ENCODE peak calls at places on chromosomes 4 and X, in four cellular contexts. A is K562, U is GM12878, Q is SK-N-SH. V is an unnamed sample.

GRCh38 chrX:124127496-124127895 is 166.0 kb downstream of the STAG2 start:
- DNase-seq in A (peak), U (no peak), Q (no peak), V (no peak)

GRCh38 chr4:181647396-181648107 is 595.6 kb upstream of the TENM3 start:
- DNase-seq in A (no peak), U (no peak), Q (no peak), V (no peak)

GRCh38 chr4:76748649-76749048 is 149.3 kb downstream of the SOWAHB start:
- DNase-seq in A (peak), U (no peak), Q (peak), V (no peak)

GRCh38 chrX:154002215-154002719 is 17.4 kb downstream of the IRAK1 start:
- DNase-seq in A (peak), U (no peak), Q (no peak), V (no peak)

GRCh38 chrX:53018627-53019026 is 30.0 kb upstream of the GPR173 start:
- DNase-seq in A (no peak), U (no peak), Q (no peak), V (no peak)

GRCh38 chr4:153533387-153533786 is 67.2 kb downstream of the TMEM131L start:
- DNase-seq in A (no peak), U (no peak), Q (no peak), V (no peak)

GRCh38 chr4:26080876-26081628 is 167.0 kb downstream of the SMIM20 start:
- DNase-seq in A (no peak), U (no peak), Q (no peak), V (no peak)

GRCh38 chr4:168394556-168394955 is 76.0 kb upstream of the DDX60 start:
- DNase-seq in A (no peak), U (no peak), Q (no peak), V (no peak)

GRCh38 chrX:24145340-24146186 is 4.0 kb upstream of the ZFX start:
- DNase-seq in A (peak), U (no peak), Q (peak), V (no peak)

GRCh38 chr4:133584714-133585113 is 435.6 kb downstream of the PCDH10 start:
- DNase-seq in A (no peak), U (no peak), Q (peak), V (no peak)

GRCh38 chr4:8310306-8310705 is 40.8 kb downstream of the HTRA3 start:
- DNase-seq in A (no peak), U (no peak), Q (no peak), V (no peak)

GRCh38 chr4:137980641-137981040 is 261.5 kb downstream of the SLC7A11 start:
- DNase-seq in A (no peak), U (no peak), Q (no peak), V (no peak)

GRCh38 chr4:71941001-71941400 is 90.8 kb upstream of the NPFFR2 start:
- DNase-seq in A (peak), U (no peak), Q (peak), V (no peak)

GRCh38 chr4:4608214-4608537 is 66.3 kb upstream of the STX18 start:
- DNase-seq in A (no peak), U (no peak), Q (no peak), V (no peak)

GRCh38 chr4:125517831-125518230 is 203.1 kb downstream of the FAT4 start:
- DNase-seq in A (no peak), U (no peak), Q (no peak), V (no peak)

GRCh38 chrX:68934922-68935321 is 106.1 kb downstream of the EFNB1 start:
- DNase-seq in A (no peak), U (no peak), Q (no peak), V (no peak)

GRCh38 chr4:1598206-1598605 is 85.9 kb downstream of the FAM53A start:
- DNase-seq in A (no peak), U (no peak), Q (no peak), V (no peak)

GRCh38 chrX:49067285-49068120 is 6.3 kb downstream of the PRAF2 start:
- DNase-seq in A (no peak), U (no peak), Q (peak), V (no peak)

GRCh38 chr4:189185810-189186432 is 754.8 kb upstream of the FRG1 start:
- DNase-seq in A (no peak), U (no peak), Q (no peak), V (no peak)

GRCh38 chr4:95290702-95291101 is 258.1 kb downstream of the UNC5C start:
- DNase-seq in A (no peak), U (no peak), Q (no peak), V (no peak)

DNA sequence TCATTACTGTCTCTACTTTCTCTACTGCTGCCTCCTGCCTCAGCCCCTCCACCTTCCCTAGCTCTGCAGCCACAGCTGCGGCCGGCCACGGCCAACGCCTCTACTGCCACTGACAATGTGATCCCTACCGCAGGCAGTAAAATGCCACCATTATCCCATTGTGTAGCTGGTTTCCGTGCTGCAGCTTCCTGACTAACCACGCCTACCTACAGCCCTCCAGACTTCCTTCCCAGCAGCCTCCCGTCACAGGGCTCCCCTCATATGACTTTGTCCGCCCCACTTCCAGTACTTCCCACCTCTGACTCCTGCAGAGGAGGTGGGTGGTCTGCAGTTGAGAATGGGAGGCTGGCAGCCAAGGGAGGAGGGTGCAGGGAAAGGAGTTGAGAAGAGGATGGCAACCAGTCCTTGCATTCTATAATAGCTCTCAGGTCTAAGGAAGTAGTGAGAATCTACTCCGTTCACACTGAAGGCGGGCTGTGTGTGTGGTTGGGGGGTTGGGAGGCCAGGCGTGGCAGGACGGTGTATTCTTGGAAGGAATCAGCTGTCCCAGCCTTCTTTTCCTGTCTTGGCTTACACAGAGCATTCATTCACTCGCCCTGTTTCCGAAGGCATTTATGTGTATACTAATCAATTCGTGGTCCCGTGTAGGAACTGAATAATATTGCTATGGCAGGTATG is 33.1 kb upstream of the USP51 start:
- DNase-seq in A (no peak), U (no peak), Q (no peak), V (no peak)
- TF ChIP-seq POLR2AphosphoS5 in A (no peak), U (no peak), Q (no peak), V (no peak)

DNA sequence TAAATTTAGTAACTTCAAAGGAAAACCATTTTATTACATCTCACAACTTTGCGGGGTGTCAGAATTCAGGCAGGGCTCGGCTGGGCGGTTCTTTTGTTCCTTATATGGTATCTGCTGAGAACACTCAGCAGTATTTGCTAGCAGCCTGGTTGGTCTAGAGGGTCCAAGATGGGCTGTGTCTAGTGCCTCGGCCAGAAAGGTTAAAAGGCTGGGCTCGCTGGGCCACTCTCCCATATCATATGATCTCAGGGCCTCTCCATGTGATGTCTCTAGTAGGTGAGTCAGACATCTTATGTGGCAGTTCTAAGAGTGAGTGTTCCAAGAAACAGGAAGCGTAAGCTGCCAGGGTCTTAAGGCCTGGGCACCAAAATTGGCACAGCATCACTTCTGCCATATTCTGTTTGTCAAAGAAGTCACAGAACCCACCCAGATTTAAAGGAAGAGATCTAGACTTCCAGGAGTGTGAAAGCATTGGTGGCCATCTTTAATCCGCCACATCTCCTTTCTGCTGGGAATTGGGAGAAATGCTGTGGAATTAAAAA is 100.9 kb upstream of the ATP6AP2 start:
- DNase-seq in A (peak), U (no peak), Q (no peak), V (no peak)
- TF ChIP-seq TAF1 in A (no peak), U (no peak), Q (no peak), V (no peak)

DNA sequence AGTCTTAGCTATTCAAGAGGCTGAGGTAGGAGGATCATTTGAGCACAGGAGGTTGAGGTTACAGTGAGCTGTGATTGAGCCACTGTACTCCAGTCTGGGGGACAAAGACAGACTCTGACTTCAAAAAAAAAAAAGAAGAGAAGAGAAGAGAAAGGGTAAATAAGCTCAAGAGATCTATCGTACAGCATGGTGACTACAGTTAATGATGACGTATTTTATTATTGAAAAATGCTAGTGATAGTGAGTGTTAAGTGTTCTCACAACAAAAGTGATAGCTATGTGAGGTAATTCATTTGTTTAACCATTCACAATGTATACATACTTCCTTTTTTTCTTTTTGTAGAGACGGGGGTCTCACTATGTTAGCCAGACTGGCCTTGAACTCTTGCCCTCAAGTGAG is 121.5 kb upstream of the RPL34 start:
- DNase-seq in A (no peak), U (no peak), Q (no peak), V (no peak)
- TF ChIP-seq POLR2AphosphoS5 in A (no peak), U (no peak), Q (no peak), V (no peak)

GRCh38 chr4:73613130-73613529 is 7.1 kb downstream of the RASSF6 start:
- DNase-seq in A (no peak), U (no peak), Q (no peak), V (no peak)
- TF ChIP-seq TAF1 in A (no peak), U (no peak), Q (no peak), V (no peak)

GRCh38 chrX:109695637-109696036 is 37.4 kb downstream of the ACSL4 start:
- DNase-seq in A (no peak), U (no peak), Q (no peak), V (no peak)

GRCh38 chrX:109696146-109696740 is 36.8 kb downstream of the ACSL4 start:
- DNase-seq in A (no peak), U (no peak), Q (no peak), V (no peak)

GRCh38 chrX:109687903-109688302 is 45.2 kb downstream of the ACSL4 start:
- DNase-seq in A (no peak), U (no peak), Q (no peak), V (no peak)

GRCh38 chrX:109691752-109692151 is 41.3 kb downstream of the ACSL4 start:
- DNase-seq in A (no peak), U (no peak), Q (no peak), V (no peak)
- TF ChIP-seq POLR2AphosphoS5 in A (no peak), U (no peak), Q (no peak), V (no peak)

GRCh38 chr4:42252315-42252714 is 99.9 kb upstream of the BEND4 start:
- DNase-seq in A (no peak), U (no peak), Q (no peak), V (no peak)

DNA sequence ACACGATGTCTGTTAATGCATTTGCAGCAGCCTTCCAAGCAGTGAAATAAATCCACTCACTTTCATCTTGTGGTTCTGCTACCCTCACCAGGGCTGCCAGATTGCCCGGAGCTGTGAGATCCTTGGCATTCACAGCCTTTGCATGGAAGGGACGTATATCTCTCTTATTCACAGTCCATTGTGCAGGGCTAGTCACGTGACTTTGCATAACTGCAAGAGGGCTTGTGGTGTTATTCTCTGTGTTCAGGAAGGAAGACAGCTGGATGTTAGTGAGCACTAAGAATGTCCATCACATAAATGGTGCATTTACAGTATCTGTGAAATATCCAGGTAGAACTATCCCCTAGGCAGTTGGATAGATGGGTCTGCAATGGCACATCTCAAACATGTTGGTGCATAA is 96.5 kb upstream of the BEND4 start:
- DNase-seq in A (no peak), U (no peak), Q (no peak), V (no peak)
- TF ChIP-seq TAF1 in A (no peak), U (no peak), Q (no peak), V (no peak)

GRCh38 chr4:40200881-40201797 is 4.3 kb downstream of the RHOH start:
- DNase-seq in A (peak), U (no peak), Q (peak), V (no peak)
- TF ChIP-seq POLR2AphosphoS5 in A (peak), U (peak), Q (no peak), V (no peak)

GRCh38 chrX:40612511-40612910 is 10.7 kb upstream of the MPC1L start:
- DNase-seq in A (no peak), U (no peak), Q (no peak), V (no peak)
- TF ChIP-seq TAF1 in A (no peak), U (no peak), Q (no peak), V (no peak)

GRCh38 chr4:176031927-176032326 is 33.7 kb upstream of the WDR17 start:
- DNase-seq in A (no peak), U (no peak), Q (no peak), V (no peak)
- TF ChIP-seq POLR2AphosphoS5 in A (no peak), U (no peak), Q (no peak), V (no peak)

DNA sequence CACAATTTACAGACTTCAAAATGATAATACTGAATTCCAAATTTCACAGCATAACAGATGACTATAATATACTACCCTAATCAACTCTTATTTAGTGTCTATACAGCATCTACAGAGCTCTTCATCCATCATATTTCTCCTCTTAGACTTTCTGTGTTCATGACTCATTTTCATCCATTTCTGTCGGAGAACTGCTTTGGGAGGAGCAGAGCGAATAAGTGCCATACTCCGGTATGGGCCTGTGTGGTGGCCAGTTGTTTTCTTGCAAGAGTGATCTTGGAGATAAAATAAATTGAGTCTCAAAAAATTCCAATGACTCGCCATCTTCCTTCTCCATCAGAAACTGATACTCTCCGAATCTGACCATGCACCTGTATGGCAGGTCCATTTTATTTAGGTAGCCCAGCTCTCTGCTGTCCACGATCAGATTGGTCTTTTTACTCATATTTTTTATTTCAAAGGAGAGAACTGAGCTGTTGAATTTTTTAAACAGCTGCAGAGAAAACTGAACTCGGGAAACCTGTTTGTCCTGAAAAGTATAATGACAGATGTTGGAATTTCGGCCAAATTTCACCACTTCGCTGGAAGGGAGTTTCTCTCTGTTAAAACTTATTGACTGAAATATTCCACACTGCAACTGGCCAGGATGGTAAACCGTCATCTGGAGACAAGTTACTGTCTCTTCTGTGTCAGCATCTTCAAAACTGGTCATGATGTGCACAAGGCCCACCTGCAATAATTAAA is 7.8 kb downstream of the TIFA start:
- DNase-seq in A (no peak), U (no peak), Q (no peak), V (no peak)
- TF ChIP-seq TAF1 in A (no peak), U (no peak), Q (no peak), V (no peak)

V was measured in GM12892.